ENCODE peak calls at places on chromosome 16, in nine cellular contexts. W is RWPE1, A is heart right ventricle, N is body of pancreas, H is ovary, U is PC-9, X is IMR-90, T is kidney, C is tibial nerve. M is an unnamed sample.

GRCh38 chr16:57284206-57284951 is at the start of gene PLLP:
- DNase-seq in W (peak), A (no peak), N (peak), H (peak), U (peak), X (peak), T (peak), C (no peak), M (no peak)

GRCh38 chr16:4330277-4330882 is 14.5 kb downstream of the GLIS2 start:
- DNase-seq in W (no peak), A (peak), N (peak), H (peak), U (peak), X (peak), T (peak), C (peak), M (peak)

GRCh38 chr16:6988846-6989245 is 343.8 kb upstream of the RBFOX1 start:
- DNase-seq in W (no peak), A (no peak), N (no peak), H (no peak), U (no peak), X (no peak), T (no peak), C (no peak), M (no peak)

GRCh38 chr16:914453-914852 is 56.3 kb downstream of the LMF1 start:
- DNase-seq in W (peak), A (no peak), N (no peak), H (no peak), U (no peak), X (peak), T (no peak), C (no peak), M (no peak)

GRCh38 chr16:58127033-58127556 is 2.1 kb downstream of the CFAP20 start:
- DNase-seq in W (no peak), A (no peak), N (peak), H (no peak), U (no peak), X (peak), T (no peak), C (peak), M (no peak)

GRCh38 chr16:30166202-30166902 is 17.1 kb upstream of the CORO1A start:
- DNase-seq in W (no peak), A (no peak), N (no peak), H (no peak), U (no peak), X (no peak), T (no peak), C (no peak), M (no peak)

GRCh38 chr16:64882385-64882784 is 239.5 kb downstream of the CDH11 start:
- DNase-seq in W (no peak), A (peak), N (peak), H (no peak), U (no peak), X (no peak), T (peak), C (peak), M (peak)

GRCh38 chr16:57614546-57615343 is 13.7 kb upstream of the ADGRG1 start:
- DNase-seq in W (no peak), A (no peak), N (no peak), H (no peak), U (no peak), X (no peak), T (peak), C (no peak), M (no peak)

GRCh38 chr16:1333854-1334719 is 642 bp downstream of the BAIAP3 start:
- DNase-seq in W (no peak), A (no peak), N (no peak), H (no peak), U (no peak), X (no peak), T (no peak), C (no peak), M (no peak)

GRCh38 chr16:78932395-78932794 is 668.1 kb downstream of the MAF start:
- DNase-seq in W (no peak), A (no peak), N (no peak), H (no peak), U (no peak), X (no peak), T (no peak), C (no peak), M (no peak)

GRCh38 chr16:58098207-58099096 is 30.7 kb downstream of the CFAP20 start:
- DNase-seq in W (peak), A (no peak), N (no peak), H (no peak), U (peak), X (peak), T (peak), C (no peak), M (no peak)

GRCh38 chr16:69870761-69871160 is 80.4 kb upstream of the CLEC18A start:
- DNase-seq in W (no peak), A (no peak), N (no peak), H (no peak), U (no peak), X (no peak), T (no peak), C (no peak), M (no peak)
- H3K27ac ChIP-seq in W (no peak), A (no peak), N (no peak), H (no peak), U (no peak), X (no peak), T (no peak), C (no peak), M (no peak)

GRCh38 chr16:46800494-46800893 is 30.5 kb downstream of the C16orf87 start:
- DNase-seq in W (no peak), A (no peak), N (no peak), H (no peak), U (no peak), X (no peak), T (no peak), C (no peak), M (no peak)

GRCh38 chr16:46803373-46803772 is 27.6 kb downstream of the C16orf87 start:
- DNase-seq in W (no peak), A (no peak), N (no peak), H (no peak), U (no peak), X (no peak), T (no peak), C (no peak), M (no peak)

GRCh38 chr16:46796764-46797269 is 34.2 kb downstream of the C16orf87 start:
- DNase-seq in W (no peak), A (no peak), N (no peak), H (no peak), U (no peak), X (no peak), T (no peak), C (no peak), M (no peak)

DNA sequence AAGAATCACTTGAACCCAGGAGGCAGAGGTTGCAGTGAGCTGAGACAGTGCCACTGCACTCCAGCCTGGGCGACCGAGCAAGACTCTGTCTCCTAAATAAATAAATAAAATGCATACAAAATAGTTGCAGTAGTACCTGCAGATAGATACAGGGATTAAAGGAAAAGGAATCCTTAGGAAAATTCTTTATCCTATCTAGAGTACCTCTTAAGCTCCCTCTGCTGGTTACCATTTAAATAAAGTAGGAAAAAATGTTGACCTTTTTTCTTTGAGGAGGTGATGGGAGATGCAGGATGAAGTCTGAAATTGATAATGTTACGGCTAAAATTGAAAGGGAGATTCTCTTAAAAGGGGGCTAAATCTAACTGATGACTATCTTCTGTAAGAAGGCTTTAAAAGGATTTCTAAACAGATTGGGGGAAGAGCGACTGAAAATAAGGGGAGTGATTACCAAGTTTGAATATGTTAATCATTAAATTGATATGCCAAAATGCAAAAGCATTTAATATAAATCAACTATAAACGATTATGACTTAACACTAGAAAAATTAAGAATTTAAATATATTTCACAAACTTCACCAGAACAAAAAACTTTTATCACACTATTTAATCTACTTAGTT is 29.4 kb downstream of the C16orf87 start:
- DNase-seq in W (peak), A (no peak), N (no peak), H (no peak), U (no peak), X (peak), T (no peak), C (no peak), M (no peak)
- TF ChIP-seq CTCF in W (peak), A (peak), N (peak), H (no peak), U (peak), X (peak), T (peak), C (no peak), M (peak)

DNA sequence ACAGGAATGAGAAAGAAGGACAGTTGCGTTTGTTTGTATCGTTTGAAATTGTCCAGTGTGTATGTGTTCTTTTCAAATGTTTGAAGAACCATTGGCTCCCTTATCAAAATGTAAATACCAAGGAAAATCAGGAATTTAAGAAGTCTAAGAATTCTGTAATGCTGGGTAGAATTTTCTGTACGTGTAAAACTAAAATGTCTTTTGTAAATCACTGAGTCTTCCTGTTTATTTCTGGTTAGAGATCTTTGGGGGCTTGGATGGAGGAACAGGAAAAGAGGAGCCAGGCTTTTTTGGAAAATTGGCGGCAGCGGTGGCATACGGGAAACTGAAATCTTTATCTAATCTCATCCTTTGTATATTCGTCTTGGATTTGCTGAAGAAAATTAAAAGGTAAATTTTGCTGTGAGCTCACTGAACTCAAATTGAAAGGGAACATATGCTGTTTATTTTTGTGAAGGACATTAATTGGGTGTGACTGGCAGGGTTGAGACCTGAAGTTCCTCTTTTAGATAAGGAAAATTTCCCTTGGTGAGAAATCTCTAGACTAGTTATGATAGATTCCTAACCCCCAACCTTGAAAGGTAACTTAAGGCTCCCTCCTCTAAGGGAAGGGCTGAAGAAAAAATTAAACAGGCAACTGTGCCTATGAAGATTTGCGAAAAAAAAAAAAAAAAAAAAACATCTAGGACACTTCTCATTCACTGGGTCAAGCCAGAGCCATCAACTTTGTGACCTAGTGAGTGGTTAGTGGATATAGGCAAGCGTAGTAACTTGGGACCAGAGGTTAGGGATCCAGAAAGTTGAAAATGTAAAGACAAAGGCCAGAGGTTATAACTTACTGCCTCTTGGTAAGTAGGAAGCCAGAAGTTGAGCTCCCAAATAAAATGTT is 10.8 kb downstream of the TAT start:
- DNase-seq in W (no peak), A (no peak), N (no peak), H (no peak), U (no peak), X (no peak), T (no peak), C (no peak), M (no peak)
- H3K27ac ChIP-seq in W (no peak), A (no peak), N (no peak), H (no peak), U (peak), X (no peak), T (no peak), C (no peak), M (no peak)

GRCh38 chr16:81450783-81451491 is 6.3 kb downstream of the CMIP start:
- DNase-seq in W (no peak), A (no peak), N (no peak), H (no peak), U (no peak), X (no peak), T (peak), C (no peak), M (no peak)
- TF ChIP-seq CTCF in W (no peak), A (no peak), N (no peak), H (no peak), U (no peak), X (no peak), T (no peak), C (no peak), M (no peak)

GRCh38 chr16:28492511-28492910 is 637 bp upstream of the CLN3 start:
- DNase-seq in W (no peak), A (no peak), N (no peak), H (no peak), U (no peak), X (no peak), T (no peak), C (no peak), M (no peak)

GRCh38 chr16:28495795-28496749 is 1.6 kb downstream of the APOBR start:
- DNase-seq in W (no peak), A (no peak), N (no peak), H (no peak), U (no peak), X (no peak), T (no peak), C (no peak), M (no peak)

GRCh38 chr16:28491970-28492474 is at the start of gene CLN3:
- DNase-seq in W (peak), A (peak), N (peak), H (peak), U (peak), X (peak), T (peak), C (peak), M (peak)

GRCh38 chr16:28495098-28495793 is 803 bp downstream of the APOBR start:
- DNase-seq in W (no peak), A (no peak), N (no peak), H (no peak), U (no peak), X (no peak), T (no peak), C (no peak), M (no peak)

DNA sequence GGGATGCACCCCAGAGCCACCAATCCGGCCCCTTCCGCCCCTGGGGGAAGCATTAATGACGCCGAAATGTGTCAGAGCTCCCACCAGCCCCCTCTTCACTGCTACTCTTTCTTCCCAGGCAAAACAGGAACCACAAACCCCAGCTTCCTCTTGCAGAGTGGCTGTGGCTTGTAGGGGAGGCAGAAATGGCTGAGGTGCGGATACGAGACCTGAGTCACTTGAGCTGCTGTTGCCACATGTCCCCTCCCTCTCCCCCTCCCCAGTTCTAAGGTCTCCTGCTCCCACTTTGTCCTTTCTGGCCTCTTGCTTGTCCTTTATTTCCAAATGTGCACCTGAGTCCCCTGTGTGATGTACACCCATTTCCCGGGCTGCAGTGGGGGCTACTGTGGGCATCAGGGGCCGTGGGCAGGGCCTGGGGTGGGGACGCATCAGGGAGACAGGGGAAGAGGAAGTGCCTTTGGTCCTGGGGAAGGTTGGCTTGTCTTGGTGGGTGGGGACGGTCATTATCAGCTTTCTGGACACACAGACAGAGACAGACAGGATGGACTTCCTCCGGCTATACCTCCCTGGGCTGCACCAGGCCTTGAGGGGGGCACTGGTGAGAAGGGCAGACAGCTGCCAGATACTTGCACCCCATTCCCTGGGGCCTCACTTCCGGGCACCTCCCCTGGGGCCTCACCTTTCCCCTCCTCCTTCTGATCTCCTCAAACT is at the start of gene APOBR:
- DNase-seq in W (no peak), A (peak), N (peak), H (no peak), U (no peak), X (no peak), T (peak), C (peak), M (peak)
- H3K27ac ChIP-seq in W (no peak), A (peak), N (no peak), H (no peak), U (no peak), X (no peak), T (no peak), C (no peak), M (peak)

DNA sequence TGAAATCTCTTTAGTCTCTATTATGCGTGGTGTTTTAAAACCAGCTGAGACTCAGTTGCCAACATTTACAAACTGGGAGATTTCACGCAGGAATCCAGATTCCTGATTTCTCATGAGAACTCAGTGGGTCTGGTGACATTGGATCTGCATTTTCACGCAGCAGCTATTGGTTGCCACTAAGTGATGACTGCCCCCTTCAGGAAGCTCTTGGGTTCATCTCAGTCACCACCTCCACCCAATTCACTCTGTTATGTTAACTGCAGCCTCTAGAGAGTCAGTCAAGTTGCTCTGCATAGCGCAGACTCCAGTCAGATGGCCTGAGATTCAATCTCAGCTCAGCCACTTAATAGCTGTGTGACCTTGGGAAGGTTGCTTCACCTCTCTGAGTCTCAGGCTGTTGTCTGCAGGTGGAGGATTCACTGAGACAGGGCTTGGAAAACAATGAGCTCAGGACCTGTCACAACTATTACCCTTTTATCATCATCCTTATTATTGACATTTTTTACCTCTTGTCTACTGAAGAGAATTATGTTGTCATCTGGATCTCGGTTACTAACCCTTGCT is 6.4 kb downstream of the SHISA9 start:
- DNase-seq in W (no peak), A (no peak), N (no peak), H (no peak), U (no peak), X (no peak), T (no peak), C (no peak), M (no peak)
- TF ChIP-seq CTCF in W (no peak), A (no peak), N (no peak), H (no peak), U (peak), X (no peak), T (no peak), C (no peak), M (no peak)

GRCh38 chr16:69918241-69918640 is 32.9 kb upstream of the CLEC18A start:
- DNase-seq in W (no peak), A (no peak), N (no peak), H (no peak), U (no peak), X (peak), T (no peak), C (no peak), M (no peak)

GRCh38 chr16:69916445-69916844 is 34.7 kb upstream of the CLEC18A start:
- DNase-seq in W (no peak), A (no peak), N (no peak), H (no peak), U (no peak), X (no peak), T (no peak), C (no peak), M (no peak)

GRCh38 chr16:69921125-69921524 is 30.0 kb upstream of the CLEC18A start:
- DNase-seq in W (no peak), A (no peak), N (no peak), H (no peak), U (no peak), X (peak), T (no peak), C (no peak), M (no peak)

GRCh38 chr16:69917739-69918138 is 33.4 kb upstream of the CLEC18A start:
- DNase-seq in W (peak), A (peak), N (peak), H (peak), U (peak), X (peak), T (peak), C (peak), M (no peak)

GRCh38 chr16:69917311-69917710 is 33.8 kb upstream of the CLEC18A start:
- DNase-seq in W (no peak), A (no peak), N (no peak), H (no peak), U (no peak), X (no peak), T (no peak), C (no peak), M (no peak)
- H3K27ac ChIP-seq in W (peak), A (peak), N (peak), H (peak), U (peak), X (peak), T (peak), C (peak), M (peak)

DNA sequence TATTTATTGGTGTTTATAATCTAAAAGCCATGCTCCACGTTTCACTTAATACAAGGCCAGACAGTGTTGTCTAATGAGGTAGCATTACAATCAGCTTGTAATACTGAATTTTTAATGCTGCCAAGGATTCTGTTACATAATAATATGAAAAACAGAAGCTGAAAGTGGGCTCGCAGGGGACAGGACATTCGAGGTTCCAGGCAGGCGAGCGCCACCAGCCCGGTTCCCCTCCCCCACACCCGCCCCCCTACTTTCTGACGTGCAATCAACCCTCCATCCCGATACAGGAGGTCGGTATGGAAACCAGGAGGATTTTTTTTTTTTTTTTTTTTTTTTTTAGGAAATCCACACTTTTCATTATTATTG is 6.2 kb upstream of the ZFHX3 start:
- DNase-seq in W (no peak), A (no peak), N (no peak), H (no peak), U (no peak), X (no peak), T (no peak), C (no peak), M (no peak)
- TF ChIP-seq CTCF in W (no peak), A (no peak), N (no peak), H (no peak), U (no peak), X (no peak), T (no peak), C (no peak), M (no peak)